ENCODE peak calls at places on chromosomes 5 and 9, in five cellular contexts. B is mesendoderm; S is GM04504; A is naive thymus-derived CD8-positive, alpha-beta T cell; W is HepG2. J is an unnamed sample.

GRCh38 chr5:134551891-134552290 is 26.4 kb downstream of the JADE2 start:
- DNase-seq in S (no peak), A (no peak), W (no peak), B (no peak), J (no peak)

GRCh38 chr5:151221574-151221973 is 2.3 kb downstream of the CCDC69 start:
- DNase-seq in W (no peak), S (no peak), B (no peak), A (no peak), J (no peak)

GRCh38 chr5:368162-369084 is 46.9 kb downstream of the AHRR start:
- DNase-seq in W (no peak), A (no peak), S (peak), B (no peak), J (peak)

GRCh38 chr9:130542457-130543228 is 36.7 kb upstream of the FUBP3 start:
- DNase-seq in W (no peak), B (no peak), S (no peak), A (no peak), J (no peak)

GRCh38 chr9:4788703-4789102 is 4.0 kb upstream of the RCL1 start:
- DNase-seq in W (no peak), S (no peak), A (no peak), B (no peak), J (no peak)

GRCh38 chr5:141192110-141192725 is at the start of gene PCDHB10:
- DNase-seq in B (peak), A (no peak), S (no peak), W (peak), J (peak)

GRCh38 chr9:20906326-20906725 is 125.1 kb downstream of the HACD4 start:
- DNase-seq in B (no peak), W (no peak), S (no peak), A (no peak), J (no peak)

GRCh38 chr5:26582350-26583040 is 455.9 kb downstream of the CDH9 start:
- DNase-seq in W (no peak), A (no peak), S (no peak), B (no peak), J (no peak)

GRCh38 chr9:75054373-75055001 is 26.4 kb upstream of the CARNMT1 start:
- DNase-seq in W (peak), S (peak), B (no peak), A (no peak), J (no peak)

GRCh38 chr5:84239509-84239908 is 145.2 kb downstream of the EDIL3 start:
- DNase-seq in A (no peak), W (no peak), B (peak), S (no peak), J (no peak)

GRCh38 chr9:88833946-88834345 is 157.3 kb upstream of the S1PR3 start:
- DNase-seq in S (no peak), A (no peak), W (no peak), B (no peak), J (no peak)

GRCh38 chr9:115369322-115369957 is 251.5 kb upstream of the TNC start:
- DNase-seq in S (peak), W (no peak), A (no peak), B (no peak), J (no peak)

GRCh38 chr9:99954841-99955240 is 48.4 kb downstream of the STX17 start:
- DNase-seq in A (no peak), S (no peak), B (no peak), W (no peak), J (peak)

GRCh38 chr5:112186401-112186990 is 232.6 kb downstream of the EPB41L4A start:
- DNase-seq in S (peak), B (peak), A (no peak), W (peak), J (peak)

GRCh38 chr9:137152844-137153405 is 14.0 kb downstream of the GRIN1 start:
- DNase-seq in S (no peak), A (no peak), W (no peak), B (no peak), J (no peak)

GRCh38 chr5:6525422-6525821 is 76.8 kb downstream of the UBE2QL1 start:
- DNase-seq in S (no peak), W (no peak), A (no peak), B (no peak), J (no peak)

GRCh38 chr9:111691686-111692329 is 30.4 kb downstream of the GNG10 start:
- DNase-seq in S (peak), W (peak), A (peak), B (peak), J (no peak)

GRCh38 chr5:135367070-135367469 is 32.0 kb downstream of the MACROH2A1 start:
- DNase-seq in S (no peak), W (no peak), B (no peak), A (no peak), J (no peak)